ENCODE peak calls at places on chromosomes 11 and 22, in five cellular contexts. X is H9, Y is neuronal stem cell, A is H1, J is IMR-90. M is an unnamed sample.

GRCh38 chr11:105466582-105467228 is 143.2 kb upstream of the GRIA4 start:
- DNase-seq in X (no peak), A (no peak), J (peak; percentile 85), Y (no peak), M (peak; percentile 75)

GRCh38 chr11:6583584-6583983 is 19.8 kb downstream of the RRP8 start:
- DNase-seq in Y (no peak), J (no peak), A (no peak), X (no peak), M (no peak)

GRCh38 chr11:19474954-19475811 is 234.4 kb upstream of the E2F8 start:
- DNase-seq in Y (peak; percentile 38), A (no peak), X (no peak), J (no peak), M (no peak)

GRCh38 chr22:49289822-49290221 is 537.9 kb downstream of the BRD1 start:
- DNase-seq in Y (no peak), J (no peak), X (no peak), A (no peak), M (no peak)

GRCh38 chr11:120714448-120714847 is 202.9 kb downstream of the GRIK4 start:
- DNase-seq in Y (no peak), A (no peak), X (no peak), J (no peak), M (peak; percentile 35)

GRCh38 chr11:125638315-125638714 is 13.4 kb downstream of the CHEK1 start:
- DNase-seq in J (no peak), X (no peak), Y (no peak), A (no peak), M (no peak)

GRCh38 chr22:17493384-17493981 is 69.8 kb upstream of the SLC25A18 start:
- DNase-seq in Y (no peak), J (no peak), A (no peak), X (no peak), M (no peak)

GRCh38 chr11:17972987-17973386 is 39.9 kb downstream of the SERGEF start:
- DNase-seq in A (peak; percentile 83), X (peak; percentile 86), J (peak; percentile 93), Y (peak; percentile 45), M (peak; percentile 92)

GRCh38 chr22:21713428-21714058 is 22.1 kb downstream of the YPEL1 start:
- DNase-seq in A (no peak), J (no peak), Y (no peak), X (no peak), M (no peak)

GRCh38 chr11:15229069-15229468 is 114.3 kb downstream of the INSC start:
- DNase-seq in Y (no peak), A (no peak), X (no peak), J (peak; percentile 16), M (peak; percentile 31)

GRCh38 chr11:58980159-58980843 is 41.0 kb downstream of the GLYATL1 start:
- DNase-seq in A (no peak), J (no peak), Y (no peak), X (no peak), M (no peak)

GRCh38 chr11:89159974-89160373 is 17.7 kb upstream of the TYR start:
- DNase-seq in A (no peak), X (no peak), Y (no peak), J (no peak), M (no peak)

GRCh38 chr11:75339685-75340409 is 11.6 kb downstream of the ARRB1 start:
- DNase-seq in A (no peak), J (no peak), X (no peak), Y (no peak), M (peak; percentile 71)

GRCh38 chr22:35314161-35314942 is 14.7 kb downstream of the TOM1 start:
- DNase-seq in A (no peak), Y (no peak), X (peak; percentile 59), J (no peak), M (no peak)

GRCh38 chr11:33375688-33376311 is 118.6 kb downstream of the HIPK3 start:
- DNase-seq in X (peak; percentile 41), J (peak; percentile 28), Y (peak; percentile 37), A (no peak), M (peak; percentile 26)

GRCh38 chr22:40414306-40414705 is 43.9 kb downstream of the SGSM3 start:
- DNase-seq in A (no peak), X (no peak), J (peak; percentile 29), Y (no peak), M (peak; percentile 7)

GRCh38 chr22:30795118-30795517 is 100.4 kb downstream of the OSBP2 start:
- DNase-seq in A (no peak), X (no peak), J (no peak), Y (no peak), M (no peak)

GRCh38 chr22:37549704-37550059 is 10.6 kb upstream of the CDC42EP1 start:
- DNase-seq in A (no peak), X (no peak), J (peak; percentile 50), Y (no peak), M (peak; percentile 60)

GRCh38 chr11:117978982-117979381 is 7.2 kb upstream of the IL10RA start:
- DNase-seq in Y (no peak), X (no peak), J (no peak), A (no peak), M (no peak)

GRCh38 chr11:11313902-11314692 is 39.0 kb downstream of the CSNK2A3 start:
- DNase-seq in J (no peak), A (no peak), X (no peak), Y (no peak), M (no peak)

GRCh38 chr11:102260241-102260640 is 57.0 kb upstream of the BIRC3 start:
- DNase-seq in Y (peak; percentile 43), X (no peak), A (no peak), J (no peak), M (no peak)

GRCh38 chr11:2474059-2474901 is 29.5 kb downstream of the KCNQ1 start:
- DNase-seq in X (no peak), J (no peak), Y (no peak), A (no peak), M (no peak)

GRCh38 chr11:19842505-19842904 is 129.9 kb downstream of the NAV2 start:
- DNase-seq in A (no peak), X (no peak), J (no peak), Y (no peak), M (no peak)

DNA sequence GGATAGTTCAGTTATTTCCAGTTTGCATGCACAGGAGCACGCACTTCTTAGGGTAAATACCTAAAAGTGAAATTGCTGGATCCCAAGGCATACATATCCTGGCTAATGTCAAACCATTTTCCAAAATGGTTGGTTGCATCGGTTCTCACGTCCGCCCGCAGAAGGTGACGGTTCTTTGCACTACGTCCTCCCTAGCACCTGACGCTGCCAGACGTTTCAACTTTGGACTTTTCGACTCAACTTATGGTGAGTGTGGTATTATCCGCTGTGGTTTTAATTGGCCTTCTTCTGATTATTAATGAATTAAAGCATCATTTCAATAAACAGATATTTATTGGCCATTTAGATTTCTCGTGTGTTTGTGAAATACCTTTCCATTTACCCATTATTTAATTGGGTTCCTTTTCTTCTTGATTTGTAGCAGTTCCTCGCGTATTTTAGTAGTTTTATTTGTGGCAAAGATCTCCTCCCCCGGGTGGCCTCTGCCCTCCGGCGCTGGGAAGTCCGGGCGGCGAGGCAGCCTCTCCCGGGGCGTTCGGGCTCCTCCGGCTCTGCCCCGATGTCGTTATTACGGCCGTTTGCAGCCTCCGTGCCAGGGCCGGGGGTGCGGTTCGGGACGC is at the start of gene JHY:
- DNase-seq in Y (no peak), J (no peak), A (no peak), X (no peak), M (no peak)
- H2BK120ac ChIP-seq in Y (no peak within 1 kb of the TSS), J (no peak within 1 kb of the TSS), A (no peak within 1 kb of the TSS), X (no peak within 1 kb of the TSS), M (peak within 1 kb of the TSS; percentile 65)

GRCh38 chr11:69149646-69150045 is 6.1 kb upstream of the SMIM38 start:
- DNase-seq in Y (no peak), J (no peak), X (no peak), A (no peak), M (no peak)
- H3K9me3 ChIP-seq in Y (peaks cover 6% of the 10 kb centered on the region), J (peaks cover 9% of the 10 kb centered on the region), X (no peaks in the 10 kb centered on the region), A (peaks cover 13% of the 10 kb centered on the region), M (peaks cover 15% of the 10 kb centered on the region)

GRCh38 chr11:811446-812245 is 1.9 kb downstream of the RPLP2 start:
- DNase-seq in A (no peak), X (no peak), J (no peak), Y (no peak), M (peak; percentile 38)

GRCh38 chr11:809287-810039 is at the start of gene RPLP2:
- DNase-seq in Y (peak; percentile 97), A (peak; percentile 80), X (peak; percentile 96), J (peak; percentile 95), M (peak; percentile 98)

GRCh38 chr11:808427-809286 is 1.1 kb upstream of the RPLP2 start:
- DNase-seq in X (no peak), Y (no peak), J (no peak), A (no peak), M (no peak)

GRCh38 chr11:812390-812789 is 2.6 kb downstream of the RPLP2 start:
- DNase-seq in A (no peak), X (no peak), J (no peak), Y (no peak), M (no peak)

DNA sequence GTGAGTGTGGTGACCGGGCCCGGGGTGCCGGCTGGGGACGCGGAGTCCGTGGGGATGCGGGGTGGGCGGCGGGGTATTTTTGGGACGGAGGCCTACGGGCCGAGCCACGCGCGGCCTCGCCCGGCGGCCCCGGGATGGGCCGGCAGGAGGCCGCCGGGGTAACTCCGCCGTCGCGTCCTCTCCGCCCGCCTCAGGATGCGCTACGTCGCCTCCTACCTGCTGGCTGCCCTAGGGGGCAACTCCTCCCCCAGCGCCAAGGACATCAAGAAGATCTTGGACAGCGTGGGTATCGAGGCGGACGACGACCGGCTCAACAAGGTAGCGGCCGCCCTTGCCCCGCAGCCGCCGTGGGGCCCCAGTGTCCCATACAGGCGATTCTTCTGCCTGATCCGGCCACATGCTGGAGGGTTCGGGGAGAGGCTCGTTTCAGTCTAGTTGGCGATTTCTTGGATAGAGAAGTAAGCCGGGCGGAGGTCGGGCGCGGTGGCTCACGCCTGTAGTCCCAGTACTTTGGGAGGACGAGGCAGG is 337 bp downstream of the RPLP2 start:
- DNase-seq in Y (no peak), J (no peak), A (no peak), X (no peak), M (no peak)
- H2BK120ac ChIP-seq in Y (no peak overlapping the region), J (no peak overlapping the region), A (no peak overlapping the region), X (no peak overlapping the region), M (no peak overlapping the region)

GRCh38 chr22:28831140-28832072 is 31.0 kb upstream of the XBP1 start:
- DNase-seq in A (no peak), X (no peak), J (no peak), Y (no peak), M (no peak)
- H3K9me3 ChIP-seq in A (no peaks in the 10 kb centered on the region), X (no peaks in the 10 kb centered on the region), J (no peaks in the 10 kb centered on the region), Y (peaks cover 5% of the 10 kb centered on the region), M (no peaks in the 10 kb centered on the region)

GRCh38 chr22:50477923-50478322 is 3.1 kb upstream of the SBF1 start:
- DNase-seq in X (no peak), J (no peak), Y (no peak), A (no peak), M (no peak)

GRCh38 chr22:50476819-50477344 is 2.0 kb upstream of the SBF1 start:
- DNase-seq in A (no peak), X (no peak), Y (no peak), J (no peak), M (no peak)

GRCh38 chr22:50473855-50474671 is 772 bp downstream of the SBF1 start:
- DNase-seq in A (no peak), J (peak; percentile 67), X (no peak), Y (no peak), M (peak; percentile 71)

GRCh38 chr22:50474711-50475651 is at the start of gene SBF1:
- DNase-seq in J (peak; percentile 84), Y (peak; percentile 91), X (peak; percentile 91), A (no peak), M (peak; percentile 90)

GRCh38 chr22:50475652-50476002 is 792 bp upstream of the SBF1 start:
- DNase-seq in Y (no peak), X (no peak), A (no peak), J (no peak), M (no peak)
- H2BK120ac ChIP-seq in Y (no peak overlapping the region), X (no peak overlapping the region), A (peak overlapping the region; percentile 15), J (no peak overlapping the region), M (no peak overlapping the region)